ENCODE peak calls at places on chromosomes 6 and 20, in six cellular contexts. L, Y, Q, I, P and X are unnamed samples.
A peak's percentile ranks its signal among the peaks of the same experiment; 100 is the strongest.

GRCh38 chr6:90811596-90812226 is 224.8 kb upstream of the MAP3K7 start:
- DNase-seq in Q (no peak), Y (no peak), I (no peak), P (no peak), L (no peak), X (no peak)

GRCh38 chr6:139981810-139982550 is 607.5 kb upstream of the CITED2 start:
- DNase-seq in Q (no peak), L (peak; percentile 78), Y (no peak), I (no peak), P (no peak), X (peak; percentile 25)

GRCh38 chr20:38373898-38374297 is 27.6 kb downstream of the LBP start:
- DNase-seq in L (no peak), Y (no peak), Q (no peak), I (no peak), P (no peak), X (no peak)

GRCh38 chr20:37245671-37246237 is 15.9 kb downstream of the GHRH start:
- DNase-seq in Y (no peak), L (no peak), Q (no peak), P (no peak), I (no peak), X (no peak)

GRCh38 chr20:43959079-43959919 is 44.6 kb downstream of the TOX2 start:
- DNase-seq in Q (no peak), Y (no peak), I (peak; percentile 44), P (peak; percentile 15), L (no peak), X (no peak)

GRCh38 chr20:3203315-3204123 is 963 bp downstream of the DDRGK1 start:
- DNase-seq in Y (no peak), P (no peak), I (peak; percentile 54), L (no peak), Q (no peak), X (no peak)

GRCh38 chr20:52294106-52294628 is 102.6 kb upstream of the ZFP64 start:
- DNase-seq in L (no peak), Q (no peak), P (no peak), Y (no peak), I (no peak), X (no peak)

GRCh38 chr20:4247898-4248858 is 232.8 kb upstream of the RNF24 start:
- DNase-seq in L (no peak), I (no peak), P (no peak), Q (no peak), Y (no peak), X (peak; percentile 77)

GRCh38 chr20:11716239-11716944 is 201.3 kb upstream of the BTBD3 start:
- DNase-seq in I (no peak), P (no peak), L (peak; percentile 81), Q (no peak), Y (no peak), X (no peak)

GRCh38 chr6:165968409-165968807 is 199.2 kb downstream of the TBXT start:
- DNase-seq in P (no peak), Q (no peak), I (no peak), L (no peak), Y (no peak), X (no peak)
- H3K4me1 ChIP-seq in P (no peaks in the 10 kb centered on the region), Q (no peaks in the 10 kb centered on the region), I (no peaks in the 10 kb centered on the region), L (no peaks in the 10 kb centered on the region), Y (no peaks in the 10 kb centered on the region), X (no peaks in the 10 kb centered on the region)

GRCh38 chr20:519999-520398 is 23.6 kb downstream of the CSNK2A1 start:
- DNase-seq in I (no peak), L (no peak), Q (no peak), P (no peak), Y (no peak), X (no peak)
- H3K36me3 ChIP-seq in I (peaks cover 3% of the 10 kb centered on the region), L (peaks cover 48% of the 10 kb centered on the region), Q (no peaks in the 10 kb centered on the region), P (peaks cover 16% of the 10 kb centered on the region), Y (peaks cover 14% of the 10 kb centered on the region), X (no peaks in the 10 kb centered on the region)

GRCh38 chr6:38268342-38268741 is 371.4 kb downstream of the BTBD9 start:
- DNase-seq in P (no peak), L (no peak), I (no peak), Y (no peak), Q (no peak), X (no peak)

GRCh38 chr6:38269773-38270172 is 370.0 kb downstream of the BTBD9 start:
- DNase-seq in L (peak; percentile 25), I (no peak), P (no peak), Q (no peak), Y (no peak), X (no peak)

GRCh38 chr6:38270367-38270766 is 369.4 kb downstream of the BTBD9 start:
- DNase-seq in Q (no peak), Y (no peak), P (no peak), I (no peak), L (no peak), X (no peak)

GRCh38 chr6:38264605-38265004 is 375.1 kb downstream of the BTBD9 start:
- DNase-seq in L (no peak), Y (no peak), P (no peak), I (no peak), Q (no peak), X (no peak)

GRCh38 chr6:38266921-38267354 is 372.8 kb downstream of the BTBD9 start:
- DNase-seq in Y (no peak), P (no peak), Q (no peak), L (peak; percentile 32), I (no peak), X (no peak)
- H3K4me1 ChIP-seq in Y (peaks cover 36% of the 10 kb centered on the region), P (peaks cover 4% of the 10 kb centered on the region), Q (peaks cover 5% of the 10 kb centered on the region), L (peaks cover 37% of the 10 kb centered on the region), I (peaks cover 3% of the 10 kb centered on the region), X (peaks cover 5% of the 10 kb centered on the region)

DNA sequence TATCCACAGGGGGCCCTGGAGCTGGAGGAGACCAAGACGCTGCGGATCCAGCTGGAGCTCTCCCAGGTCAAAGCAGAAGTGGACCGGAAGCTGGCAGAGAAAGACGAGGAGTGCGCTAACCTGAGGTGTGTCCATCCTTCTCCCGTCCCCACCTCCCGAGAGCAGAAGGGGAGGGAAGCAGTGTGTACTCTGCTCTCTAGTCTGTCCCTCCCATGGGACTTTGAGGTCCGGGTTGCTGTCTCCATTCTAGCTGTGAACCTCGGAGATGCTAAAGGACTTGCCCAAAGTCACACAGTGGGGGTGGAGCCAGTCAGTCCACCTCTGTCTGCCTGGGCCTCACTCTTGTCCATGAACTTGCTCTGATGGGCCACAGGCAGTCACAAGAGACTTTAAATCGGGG is 44.1 kb downstream of the MYH7B start:
- DNase-seq in Y (no peak), P (no peak), I (no peak), L (no peak), Q (no peak), X (no peak)
- H3K36me3 ChIP-seq in Y (peaks cover 95% of the 10 kb centered on the region), P (peaks cover 72% of the 10 kb centered on the region), I (peaks cover 51% of the 10 kb centered on the region), L (peaks cover 82% of the 10 kb centered on the region), Q (no peaks in the 10 kb centered on the region), X (peaks cover 98% of the 10 kb centered on the region)

DNA sequence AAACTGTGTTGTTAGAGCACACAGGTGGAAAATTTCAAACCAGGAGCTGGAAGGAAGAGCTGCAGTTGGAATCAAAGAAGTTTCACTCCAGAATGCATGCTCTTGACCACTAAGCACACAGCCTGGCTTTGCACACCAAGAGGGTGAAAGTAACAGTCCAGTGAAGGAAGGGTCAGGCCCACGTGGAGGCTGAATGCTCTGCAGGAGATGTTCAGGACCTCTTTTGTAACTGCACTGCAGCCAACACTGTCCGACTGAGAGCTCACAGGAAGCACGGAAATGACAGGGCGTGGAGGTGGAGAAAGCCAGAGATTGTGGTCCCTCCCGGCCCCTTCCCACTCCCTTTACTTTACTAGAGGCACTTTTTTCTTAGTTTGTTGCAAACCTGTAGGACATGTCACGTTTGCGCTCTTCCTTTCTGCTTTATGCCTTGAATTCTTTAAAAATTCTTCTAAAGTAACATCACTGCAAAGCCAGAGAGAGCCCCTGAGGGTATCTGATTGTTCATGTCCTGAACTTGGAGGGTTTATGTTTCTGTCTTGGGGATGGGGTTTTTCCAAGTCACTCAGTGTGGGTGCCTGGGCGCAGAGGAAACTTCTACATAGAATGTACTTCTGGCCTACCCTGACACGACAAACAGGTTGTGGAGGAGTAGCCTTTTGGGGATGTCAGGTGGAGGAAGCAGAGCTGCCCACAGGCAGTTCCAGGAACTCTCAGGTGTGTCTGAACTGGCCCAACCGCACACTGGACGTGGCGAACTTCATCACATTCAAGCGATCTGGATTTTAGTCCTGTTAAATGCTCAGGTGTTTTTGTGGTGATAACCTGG is 40.9 kb downstream of the JAG1 start:
- DNase-seq in Y (no peak), P (no peak), I (no peak), Q (no peak), L (no peak), X (no peak)
- H3K4me1 ChIP-seq in Y (peaks cover 15% of the 10 kb centered on the region), P (no peaks in the 10 kb centered on the region), I (peaks cover 18% of the 10 kb centered on the region), Q (no peaks in the 10 kb centered on the region), L (peaks cover 45% of the 10 kb centered on the region), X (peaks cover 20% of the 10 kb centered on the region)

GRCh38 chr20:31709939-31710338 is 12.7 kb downstream of the BCL2L1 start:
- DNase-seq in P (no peak), Y (no peak), I (no peak), Q (no peak), L (no peak), X (no peak)
- H3K36me3 ChIP-seq in P (peaks cover 20% of the 10 kb centered on the region), Y (peaks cover 41% of the 10 kb centered on the region), I (no peaks in the 10 kb centered on the region), Q (no peaks in the 10 kb centered on the region), L (peaks cover 70% of the 10 kb centered on the region), X (no peaks in the 10 kb centered on the region)

GRCh38 chr20:49283176-49283702 is 5.4 kb upstream of the ZNFX1 start:
- DNase-seq in L (no peak), Y (no peak), I (no peak), Q (no peak), P (no peak), X (no peak)

GRCh38 chr20:49283703-49284625 is 6.1 kb upstream of the ZNFX1 start:
- DNase-seq in P (no peak), Q (no peak), I (no peak), L (no peak), Y (no peak), X (no peak)

GRCh38 chr20:49281059-49281912 is 3.4 kb upstream of the ZNFX1 start:
- DNase-seq in Q (no peak), P (no peak), I (no peak), Y (no peak), L (no peak), X (no peak)

GRCh38 chr20:49281913-49282467 is 4.1 kb upstream of the ZNFX1 start:
- DNase-seq in Y (no peak), P (no peak), I (no peak), Q (no peak), L (no peak), X (no peak)

GRCh38 chr20:49282584-49283171 is 4.8 kb upstream of the ZNFX1 start:
- DNase-seq in I (no peak), Q (no peak), L (no peak), P (no peak), Y (no peak), X (no peak)
- H3K4me1 ChIP-seq in I (peaks cover 41% of the 10 kb centered on the region), Q (peaks cover 18% of the 10 kb centered on the region), L (peaks cover 75% of the 10 kb centered on the region), P (peaks cover 4% of the 10 kb centered on the region), Y (peaks cover 42% of the 10 kb centered on the region), X (peaks cover 40% of the 10 kb centered on the region)

GRCh38 chr6:34425132-34425497 is 754 bp downstream of the RPS10 start:
- DNase-seq in Y (no peak), L (no peak), Q (no peak), P (no peak), I (no peak), X (no peak)
- H3K36me3 ChIP-seq in Y (peaks cover 49% of the 10 kb centered on the region), L (peaks cover 45% of the 10 kb centered on the region), Q (no peaks in the 10 kb centered on the region), P (peaks cover 41% of the 10 kb centered on the region), I (peaks cover 36% of the 10 kb centered on the region), X (peaks cover 41% of the 10 kb centered on the region)

DNA sequence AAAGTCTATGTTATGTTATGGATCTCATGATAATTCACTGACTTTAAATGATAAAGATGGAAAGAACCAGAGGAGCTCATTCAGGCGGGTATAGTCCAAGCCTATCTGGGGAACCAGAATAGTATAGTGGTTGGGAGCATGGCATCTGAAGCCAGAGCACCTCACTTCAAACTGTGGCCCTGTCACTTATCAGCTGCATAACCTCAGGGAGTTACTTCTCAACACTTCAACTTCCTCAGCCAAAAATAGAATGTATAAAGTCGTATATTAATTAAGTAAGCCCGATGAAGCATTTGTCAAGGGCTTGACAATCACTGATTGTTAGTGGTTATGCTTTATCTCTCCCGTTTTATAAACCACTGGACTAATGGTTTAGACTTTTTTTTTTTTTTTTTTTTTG is 112.7 kb downstream of the RTN4IP1 start:
- DNase-seq in Y (no peak), P (no peak), Q (no peak), I (no peak), L (no peak), X (no peak)
- H3K4me1 ChIP-seq in Y (no peaks in the 10 kb centered on the region), P (peaks cover 45% of the 10 kb centered on the region), Q (peaks cover 4% of the 10 kb centered on the region), I (peaks cover 20% of the 10 kb centered on the region), L (peaks cover 46% of the 10 kb centered on the region), X (peaks cover 53% of the 10 kb centered on the region)